ENCODE peak calls at places on chromosomes 11 and 22, in five cellular contexts. F is stomach, L is transverse colon, W is ovary, K is SK-N-SH. U is an unnamed sample.

GRCh38 chr11:69150175-69150574 is 5.6 kb upstream of the SMIM38 start:
- DNase-seq in F (no peak), L (no peak), W (no peak), K (no peak), U (no peak)

GRCh38 chr22:30861131-30861530 is 107.4 kb downstream of the MORC2 start:
- DNase-seq in F (peak), L (no peak), W (peak), K (peak), U (peak)

GRCh38 chr11:129828301-129828836 is 12.7 kb downstream of the TMEM45B start:
- DNase-seq in F (peak), L (no peak), W (no peak), K (no peak), U (no peak)

GRCh38 chr11:9264381-9265210 is 554 bp downstream of the DENND5A start:
- DNase-seq in F (peak), L (peak), W (peak), K (peak), U (peak)

GRCh38 chr11:34243620-34244493 is 114.0 kb downstream of the ABTB2 start:
- DNase-seq in F (peak), L (peak), W (no peak), K (no peak), U (no peak)

GRCh38 chr22:39208013-39208680 is 36.6 kb downstream of the PDGFB start:
- DNase-seq in F (no peak), L (no peak), W (no peak), K (no peak), U (peak)

GRCh38 chr11:70128435-70128906 is 50.4 kb downstream of the ANO1 start:
- DNase-seq in F (peak), L (no peak), W (no peak), K (no peak), U (no peak)

GRCh38 chr11:130622126-130622525 is 173.7 kb downstream of the ADAMTS15 start:
- DNase-seq in F (no peak), L (no peak), W (no peak), K (no peak), U (no peak)

GRCh38 chr22:44746061-44746789 is 6.2 kb upstream of the ARHGAP8 start:
- DNase-seq in F (no peak), L (no peak), W (no peak), K (no peak), U (no peak)

GRCh38 chr11:117970400-117971024 is 15.7 kb upstream of the IL10RA start:
- DNase-seq in F (no peak), L (peak), W (no peak), K (no peak), U (no peak)

GRCh38 chr11:6635082-6635932 is 16.1 kb upstream of the TPP1 start:
- DNase-seq in F (no peak), L (peak), W (peak), K (no peak), U (no peak)

GRCh38 chr11:68471360-68472340 is 11.1 kb downstream of the PPP6R3 start:
- DNase-seq in F (no peak), L (no peak), W (no peak), K (no peak), U (no peak)

GRCh38 chr11:95283653-95284052 is 52.7 kb upstream of the SESN3 start:
- DNase-seq in F (no peak), L (no peak), W (no peak), K (no peak), U (no peak)

GRCh38 chr22:32411388-32411787 is 659 bp downstream of the RTCB start:
- DNase-seq in F (no peak), L (peak), W (no peak), K (peak), U (no peak)

DNA sequence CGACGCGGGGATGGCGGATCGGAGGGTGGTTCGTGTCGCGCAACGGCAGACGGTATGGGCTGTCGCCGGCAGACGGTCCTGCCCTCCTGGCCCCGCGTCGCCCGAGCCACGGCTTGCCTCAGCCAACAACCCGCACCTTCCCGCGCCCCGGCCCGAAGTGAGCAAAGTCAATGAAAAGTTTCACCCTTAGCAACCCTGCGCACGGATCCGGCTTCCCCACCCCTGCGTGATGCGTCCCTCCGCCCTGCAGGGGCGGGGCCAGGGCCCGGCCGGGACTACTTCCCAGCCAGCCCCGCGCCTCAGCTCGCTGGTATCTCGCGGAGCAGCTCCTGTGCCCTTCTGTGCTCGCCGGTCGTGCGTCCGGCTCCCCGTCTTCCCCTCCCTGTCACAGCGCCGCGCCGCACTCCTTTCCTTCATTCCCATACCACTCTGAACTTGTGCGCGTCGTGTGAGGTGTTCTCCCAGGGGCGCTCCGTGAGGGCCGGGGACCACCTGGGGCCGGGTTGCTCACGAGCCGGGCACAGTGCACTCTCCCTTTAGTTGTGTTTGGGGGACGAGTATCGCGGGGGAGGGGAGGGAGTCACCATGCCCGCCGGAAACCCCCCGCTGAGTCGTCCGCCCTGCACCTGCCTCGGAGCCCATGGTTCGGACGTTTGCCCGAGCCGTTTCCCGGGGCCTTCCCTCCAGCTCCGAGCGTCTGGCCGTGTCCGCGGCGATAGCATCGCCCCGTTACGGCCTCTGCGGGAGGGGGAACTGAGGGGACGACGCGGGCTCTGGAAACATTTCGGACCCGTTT is at the start of gene TOB2:
- DNase-seq in F (peak), L (peak), W (peak), K (peak), U (peak)
- TF ChIP-seq EP300 in F (peak), L (no peak), W (peak), K (no peak), U (no peak)

DNA sequence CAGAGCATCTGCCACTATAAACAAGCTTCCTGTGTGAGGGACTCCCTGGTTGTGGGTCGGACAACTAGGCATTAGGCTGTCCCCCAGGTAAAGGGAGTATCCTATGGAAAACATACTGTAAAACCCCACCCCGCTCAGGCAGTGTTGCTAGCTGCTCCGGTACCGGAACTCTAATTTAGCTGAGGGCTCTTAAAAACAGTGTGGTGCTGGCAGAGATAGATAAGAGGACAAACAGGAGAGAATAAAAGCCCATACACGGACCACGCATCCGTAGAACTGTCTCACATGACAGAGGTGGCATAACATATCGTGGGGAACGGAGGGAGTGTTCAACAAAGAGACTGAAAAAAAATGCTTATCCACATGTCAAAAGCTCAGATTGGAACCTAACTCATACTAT is 3.4 kb upstream of the MOGAT2 start:
- DNase-seq in F (no peak), L (peak), W (no peak), K (peak), U (no peak)
- TF ChIP-seq EP300 in F (no peak), L (no peak), W (no peak), K (no peak), U (no peak)

GRCh38 chr11:112481893-112482292 is 221.2 kb upstream of the PLET1 start:
- DNase-seq in F (no peak), L (no peak), W (no peak), K (peak), U (no peak)

GRCh38 chr11:112481431-112481830 is 220.8 kb upstream of the PLET1 start:
- DNase-seq in F (no peak), L (no peak), W (no peak), K (no peak), U (no peak)

DNA sequence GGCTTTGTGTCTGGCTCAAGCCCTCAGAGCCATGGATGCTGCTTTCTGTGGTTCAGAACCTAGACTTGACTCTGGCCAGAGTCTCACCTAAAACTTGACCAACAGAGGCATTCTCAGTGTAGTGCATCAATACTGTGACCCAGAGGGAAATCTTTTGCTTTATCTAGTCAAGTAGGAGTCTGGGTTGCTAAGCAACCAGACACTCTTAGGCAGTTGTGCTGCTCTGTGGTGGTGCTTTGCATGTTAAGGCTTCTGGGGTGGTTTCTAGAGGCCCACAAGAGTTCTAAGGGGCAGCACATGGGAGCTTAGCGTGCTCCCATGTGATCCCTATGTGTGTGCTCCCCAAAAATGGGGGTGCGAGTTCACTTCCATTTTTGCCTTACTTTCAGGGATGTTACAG is 224.6 kb upstream of the PLET1 start:
- DNase-seq in F (no peak), L (no peak), W (no peak), K (no peak), U (no peak)
- TF ChIP-seq EP300 in F (no peak), L (no peak), W (no peak), K (no peak), U (no peak)

DNA sequence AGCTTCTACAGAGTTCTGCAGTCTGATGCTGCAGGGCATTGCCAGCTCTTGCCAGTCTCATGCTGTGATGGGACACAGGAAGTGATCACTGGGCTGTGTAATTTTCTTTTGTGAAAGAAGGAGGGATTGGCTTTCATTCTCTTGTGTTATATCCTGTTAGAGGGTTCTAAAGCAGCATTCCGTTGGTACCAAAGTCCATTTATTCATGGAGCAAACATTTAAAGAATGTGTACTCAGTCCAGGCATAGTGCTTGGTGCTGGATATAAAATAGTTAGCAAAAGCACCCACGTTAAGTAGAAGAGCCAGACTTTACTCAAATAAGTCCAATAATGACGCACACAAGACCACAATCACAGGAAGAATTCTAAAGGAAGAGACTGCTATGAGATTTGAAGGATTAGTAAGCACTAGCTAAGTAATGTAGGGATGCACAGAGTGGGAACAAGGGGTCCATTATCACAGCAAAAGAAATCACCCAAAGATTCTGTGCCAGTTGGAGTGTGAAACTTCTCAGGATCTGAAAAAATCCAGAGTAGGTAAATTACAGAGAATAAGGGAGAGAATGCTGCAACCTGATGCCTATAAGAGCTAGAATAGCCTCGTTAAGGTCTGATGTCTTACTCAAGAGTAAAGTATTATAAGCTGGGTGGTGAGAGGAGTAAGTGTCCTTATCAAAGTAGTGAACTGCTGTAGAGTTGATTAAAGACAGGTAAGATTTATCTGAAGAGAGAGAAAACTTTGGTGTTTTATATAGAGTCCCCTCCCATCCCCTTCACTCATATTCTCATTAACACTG is 728.3 kb downstream of the METTL15 start:
- DNase-seq in F (no peak), L (no peak), W (no peak), K (no peak), U (no peak)
- TF ChIP-seq EP300 in F (no peak), L (no peak), W (no peak), K (no peak), U (no peak)

DNA sequence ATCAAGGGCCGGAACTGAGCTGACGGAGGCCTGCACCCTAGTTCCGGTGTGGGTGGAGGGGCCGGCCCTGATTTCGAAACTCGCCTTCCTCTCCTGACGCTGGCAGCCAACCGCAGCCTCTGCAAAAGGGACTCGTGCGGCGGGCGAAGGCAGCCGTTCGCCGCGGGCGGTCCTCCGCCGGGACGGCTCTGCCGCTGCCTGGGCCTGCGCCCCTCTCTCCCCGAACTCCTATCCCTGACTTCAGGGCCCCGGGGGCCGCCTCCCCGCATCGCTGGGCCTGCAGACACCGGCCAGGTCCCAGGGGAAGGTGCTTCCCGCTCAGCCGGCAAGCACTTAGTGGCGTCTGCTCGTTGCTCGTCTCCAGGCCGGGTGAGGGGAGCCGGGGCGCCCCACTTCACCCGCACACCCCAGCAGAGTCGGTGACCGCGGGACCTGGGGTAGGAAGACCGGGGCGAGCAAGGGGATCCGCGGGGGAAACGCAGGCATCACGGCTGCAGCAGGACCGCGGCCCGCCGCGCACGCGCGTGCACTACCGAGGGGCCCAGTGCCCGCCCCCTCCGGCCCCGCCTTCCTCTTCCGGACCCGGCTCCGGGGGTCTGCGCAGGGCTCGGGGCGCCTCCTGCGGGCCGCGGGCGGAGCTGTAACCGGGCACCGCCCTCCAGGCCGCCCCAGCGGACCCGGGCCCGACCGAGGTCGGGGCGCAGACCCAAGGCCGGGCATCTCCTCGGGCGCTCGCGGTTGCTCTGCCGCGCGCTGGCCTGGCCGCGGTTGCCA is 464 bp upstream of the ANKRD13D start:
- DNase-seq in F (peak), L (peak), W (peak), K (peak), U (peak)
- TF ChIP-seq EP300 in F (no peak), L (no peak), W (no peak), K (peak), U (no peak)

GRCh38 chr11:26583550-26583949 is 11.5 kb upstream of the MUC15 start:
- DNase-seq in F (no peak), L (no peak), W (no peak), K (no peak), U (no peak)
- TF ChIP-seq EP300 in F (no peak), L (no peak), W (no peak), K (no peak), U (no peak)

GRCh38 chr11:4190098-4190497 is 95.5 kb downstream of the RRM1 start:
- DNase-seq in F (no peak), L (no peak), W (no peak), K (no peak), U (no peak)

GRCh38 chr11:4184163-4184916 is 89.7 kb downstream of the RRM1 start:
- DNase-seq in F (no peak), L (no peak), W (no peak), K (no peak), U (no peak)

GRCh38 chr11:4186464-4187054 is 92.0 kb downstream of the RRM1 start:
- DNase-seq in F (no peak), L (no peak), W (no peak), K (no peak), U (no peak)

GRCh38 chr11:4185561-4185960 is 91.0 kb downstream of the RRM1 start:
- DNase-seq in F (no peak), L (no peak), W (no peak), K (no peak), U (no peak)

GRCh38 chr11:4187055-4187988 is 92.7 kb downstream of the RRM1 start:
- DNase-seq in F (peak), L (peak), W (peak), K (peak), U (peak)
- TF ChIP-seq EP300 in F (no peak), L (no peak), W (no peak), K (no peak), U (no peak)

GRCh38 chr11:128686045-128686741 is 7.7 kb upstream of the FLI1 start:
- DNase-seq in F (no peak), L (no peak), W (no peak), K (peak), U (no peak)
- TF ChIP-seq EP300 in F (no peak), L (no peak), W (no peak), K (no peak), U (no peak)

U was measured in suprapubic skin.